ENCODE peak calls at places on chromosomes 12 and 14, in five cellular contexts. L is NCI-H1092 treated with DMSO at 0.1 percent for 48 hours, P is uterus, S is G401, Q is iris pigment epithelial cell. G is an unnamed sample.

GRCh38 chr12:2306686-2307249 is 254.0 kb downstream of the CACNA1C start:
- DNase-seq in Q (no peak), P (no peak), S (no peak), L (no peak), G (no peak)

GRCh38 chr12:126312457-126312856 is 1247.2 kb downstream of the AACS start:
- DNase-seq in Q (no peak), L (no peak), S (no peak), P (no peak), G (no peak)

GRCh38 chr14:102279688-102280348 is 25.1 kb downstream of the MOK start:
- DNase-seq in L (no peak), S (no peak), Q (peak; percentile 99), P (no peak), G (no peak)

GRCh38 chr12:47527816-47528215 is 178.0 kb downstream of the RPAP3 start:
- DNase-seq in S (no peak), Q (peak; percentile 59), P (no peak), L (no peak), G (no peak)

GRCh38 chr12:2856051-2856450 is 788 bp downstream of the TEX52 start:
- DNase-seq in P (no peak), Q (no peak), L (no peak), S (no peak), G (no peak)

GRCh38 chr14:59600211-59600945 is 23.8 kb upstream of the CCDC175 start:
- DNase-seq in S (no peak), Q (peak; percentile 83), L (no peak), P (no peak), G (no peak)

GRCh38 chr12:64090047-64090446 is 132.0 kb downstream of the KICS2 start:
- DNase-seq in Q (no peak), S (no peak), L (no peak), P (no peak), G (peak; percentile 46)

GRCh38 chr12:8827551-8828347 is 5.3 kb downstream of the A2ML1 start:
- DNase-seq in S (no peak), Q (no peak), P (no peak), L (no peak), G (no peak)

GRCh38 chr12:116213885-116214527 is 63.5 kb downstream of the MED13L start:
- DNase-seq in L (no peak), S (no peak), P (no peak), Q (no peak), G (no peak)

GRCh38 chr12:130743606-130744005 is 27.5 kb upstream of the RIMBP2 start:
- DNase-seq in S (no peak), L (no peak), Q (no peak), P (no peak), G (no peak)

GRCh38 chr12:47718531-47718930 is 6.8 kb downstream of the ENDOU start:
- DNase-seq in S (no peak), Q (no peak), P (no peak), L (no peak), G (no peak)

GRCh38 chr14:51564986-51565604 is 86.6 kb upstream of the FRMD6 start:
- DNase-seq in S (no peak), P (no peak), L (no peak), Q (no peak), G (no peak)

GRCh38 chr12:122753213-122753571 is 568 bp downstream of the DENR start:
- DNase-seq in S (no peak), L (no peak), Q (peak; percentile 8), P (no peak), G (no peak)

GRCh38 chr14:33184587-33184986 is 245.9 kb downstream of the NPAS3 start:
- DNase-seq in P (no peak), Q (peak; percentile 40), S (no peak), L (peak; percentile 70), G (peak; percentile 35)

GRCh38 chr12:101670007-101670671 is 27.3 kb upstream of the CHPT1 start:
- DNase-seq in L (no peak), P (no peak), S (peak; percentile 25), Q (peak; percentile 81), G (peak; percentile 48)

GRCh38 chr12:114038962-114039361 is 72.8 kb upstream of the RBM19 start:
- DNase-seq in S (no peak), L (no peak), Q (no peak), P (no peak), G (no peak)

GRCh38 chr12:28258998-28259397 is 68.7 kb downstream of the CCDC91 start:
- DNase-seq in P (no peak), L (no peak), Q (peak; percentile 62), S (no peak), G (no peak)

GRCh38 chr12:121224591-121224990 is 14.7 kb downstream of the P2RX4 start:
- DNase-seq in P (no peak), L (no peak), S (no peak), Q (no peak), G (no peak)

GRCh38 chr12:14691560-14691959 is 4.8 kb downstream of the GUCY2C start:
- DNase-seq in Q (no peak), L (peak; percentile 51), P (no peak), S (no peak), G (peak; percentile 81)

GRCh38 chr14:90546767-90547166 is 149.9 kb downstream of the CALM1 start:
- DNase-seq in S (no peak), Q (no peak), P (no peak), L (no peak), G (no peak)